ENCODE peak calls at places on chromosomes 7 and 10, in nine cellular contexts. A is body of pancreas, P is foreskin fibroblast, E is AG10803, Q is endodermal cell, Y is lower lobe of right lung, D is vagina, L is fibroblast of lung, G is fibroblast of pulmonary artery. F is an unnamed sample.

GRCh38 chr7:152872745-152873118 is 113.2 kb downstream of the ACTR3B start:
- DNase-seq in A (no peak), P (no peak), E (no peak), Q (peak; percentile 42), Y (no peak), D (no peak), L (no peak), G (no peak), F (no peak)

GRCh38 chr7:55567495-55568070 is 4.7 kb downstream of the VOPP1 start:
- DNase-seq in A (no peak), P (no peak), E (no peak), Q (no peak), Y (no peak), D (no peak), L (no peak), G (no peak), F (no peak)

GRCh38 chr7:43516581-43517342 is 66.1 kb upstream of the STK17A start:
- DNase-seq in A (no peak), P (no peak), E (no peak), Q (no peak), Y (no peak), D (no peak), L (peak; percentile 9), G (no peak), F (no peak)

GRCh38 chr7:151891182-151891581 is 14.3 kb upstream of the PRKAG2 start:
- DNase-seq in A (peak; percentile 42), P (no peak), E (no peak), Q (peak; percentile 52), Y (no peak), D (no peak), L (no peak), G (no peak), F (no peak)

GRCh38 chr10:76350583-76350982 is 919.2 kb downstream of the LRMDA start:
- DNase-seq in A (no peak), P (peak; percentile 61), E (peak; percentile 62), Q (no peak), Y (no peak), D (no peak), L (peak; percentile 46), G (no peak), F (no peak)

GRCh38 chr10:118300266-118300665 is 41.9 kb downstream of the FAM204A start:
- DNase-seq in A (no peak), P (no peak), E (no peak), Q (no peak), Y (no peak), D (no peak), L (no peak), G (no peak), F (no peak)

GRCh38 chr10:128000660-128001059 is 93.8 kb downstream of the PTPRE start:
- DNase-seq in A (no peak), P (no peak), E (peak; percentile 20), Q (no peak), Y (peak; percentile 70), D (no peak), L (no peak), G (no peak), F (no peak)

GRCh38 chr10:113045155-113046055 is 95.4 kb downstream of the TCF7L2 start:
- DNase-seq in A (no peak), P (peak; percentile 83), E (peak; percentile 88), Q (no peak), Y (peak; percentile 62), D (no peak), L (peak; percentile 83), G (peak; percentile 89), F (no peak)

GRCh38 chr7:132275384-132275783 is 300.9 kb downstream of the PLXNA4 start:
- DNase-seq in A (no peak), P (no peak), E (no peak), Q (no peak), Y (no peak), D (no peak), L (no peak), G (no peak), F (no peak)

GRCh38 chr10:67959839-67960476 is 75.5 kb downstream of the SIRT1 start:
- DNase-seq in A (no peak), P (no peak), E (no peak), Q (no peak), Y (no peak), D (no peak), L (no peak), G (no peak), F (no peak)

GRCh38 chr10:86233131-86233530 is 133.5 kb downstream of the GRID1 start:
- DNase-seq in A (no peak), P (no peak), E (no peak), Q (peak; percentile 63), Y (no peak), D (no peak), L (no peak), G (no peak), F (no peak)

GRCh38 chr7:4830176-4830575 is 31.7 kb downstream of the PAPOLB start:
- DNase-seq in A (peak; percentile 85), P (peak; percentile 39), E (peak; percentile 57), Q (peak; percentile 94), Y (peak; percentile 78), D (no peak), L (peak; percentile 65), G (peak; percentile 74), F (peak; percentile 89)

GRCh38 chr10:128254486-128254885 is 128.3 kb upstream of the MKI67 start:
- DNase-seq in A (no peak), P (no peak), E (no peak), Q (no peak), Y (no peak), D (no peak), L (no peak), G (peak; percentile 40), F (no peak)

GRCh38 chr10:113704637-113705343 is 25.1 kb downstream of the CASP7 start:
- DNase-seq in A (peak; percentile 47), P (peak; percentile 28), E (peak; percentile 46), Q (peak; percentile 69), Y (no peak), D (no peak), L (peak; percentile 68), G (peak; percentile 69), F (peak; percentile 56)

GRCh38 chr10:88038268-88038667 is 174.8 kb downstream of the PTEN start:
- DNase-seq in A (no peak), P (peak; percentile 61), E (peak; percentile 84), Q (no peak), Y (no peak), D (no peak), L (peak; percentile 94), G (peak; percentile 81), F (no peak)

GRCh38 chr10:48579251-48579960 is 25.5 kb downstream of the ARHGAP22 start:
- DNase-seq in A (no peak), P (no peak), E (peak; percentile 51), Q (peak; percentile 45), Y (no peak), D (peak; percentile 60), L (peak; percentile 24), G (peak; percentile 68), F (no peak)

GRCh38 chr10:32060372-32060771 is 4.1 kb upstream of the KIF5B start:
- DNase-seq in A (no peak), P (no peak), E (no peak), Q (no peak), Y (no peak), D (no peak), L (no peak), G (no peak), F (no peak)

GRCh38 chr7:115734643-115735042 is 295.9 kb downstream of the TFEC start:
- DNase-seq in A (no peak), P (no peak), E (no peak), Q (no peak), Y (no peak), D (no peak), L (no peak), G (no peak), F (no peak)

GRCh38 chr7:89021741-89022140 is 226.2 kb upstream of the TEX47 start:
- DNase-seq in A (no peak), P (no peak), E (no peak), Q (peak; percentile 76), Y (no peak), D (no peak), L (no peak), G (no peak), F (no peak)

GRCh38 chr10:93995598-93996271 is 2.0 kb downstream of the PLCE1 start:
- DNase-seq in A (no peak), P (no peak), E (peak; percentile 62), Q (no peak), Y (no peak), D (no peak), L (no peak), G (peak; percentile 53), F (no peak)

DNA sequence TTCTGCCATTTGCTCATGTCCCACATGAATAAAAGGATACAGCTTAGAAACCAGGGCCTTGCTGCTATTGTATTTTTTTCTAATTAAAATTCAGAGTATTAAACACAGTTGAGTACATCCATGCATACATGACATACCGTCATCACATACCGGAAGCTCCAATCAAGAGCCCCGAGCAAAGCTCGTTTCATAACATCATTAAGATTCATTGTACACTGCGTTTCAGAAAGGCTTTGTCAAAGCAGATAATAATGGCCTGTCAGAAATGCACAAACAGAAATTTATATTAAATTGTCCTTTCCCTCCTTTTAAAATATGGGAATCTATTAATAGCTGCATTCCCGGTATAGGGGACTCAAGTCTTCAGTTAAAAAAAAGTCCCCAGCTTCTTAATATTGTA is 103.4 kb downstream of the PRTFDC1 start:
- DNase-seq in A (no peak), P (no peak), E (no peak), Q (no peak), Y (no peak), D (no peak), L (no peak), G (no peak), F (no peak)
- TF ChIP-seq CTCF in A (no peak), P (no peak), E (no peak), Q (no peak), Y (no peak), D (no peak), L (no peak), G (no peak), F (no peak)

GRCh38 chr7:134495546-134495945 is 31.8 kb upstream of the AKR1B10 start:
- DNase-seq in A (no peak), P (no peak), E (no peak), Q (no peak), Y (no peak), D (no peak), L (no peak), G (no peak), F (no peak)
- TF ChIP-seq CTCF in A (no peak), P (no peak), E (no peak), Q (no peak), Y (no peak), D (no peak), L (no peak), G (no peak), F (no peak)

DNA sequence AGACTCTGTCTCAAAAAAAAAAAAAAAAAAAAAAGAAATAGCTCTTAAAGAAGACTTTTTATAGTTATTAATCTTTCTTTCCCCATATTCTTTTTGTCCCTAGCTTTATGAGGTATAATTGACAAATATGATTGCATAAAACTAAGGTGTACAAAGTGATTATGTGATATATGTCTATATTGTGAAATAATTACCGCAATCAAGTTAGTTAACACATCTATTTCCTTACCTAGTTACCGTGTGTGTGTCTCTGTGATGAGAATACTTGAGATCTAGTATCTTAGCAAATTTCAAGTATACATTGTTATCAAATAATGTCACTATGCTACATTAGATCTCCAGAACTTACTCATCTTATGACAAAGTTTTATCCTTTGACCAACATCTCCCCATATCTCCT is 30.7 kb upstream of the UBN2 start:
- DNase-seq in A (no peak), P (no peak), E (no peak), Q (no peak), Y (no peak), D (no peak), L (no peak), G (no peak), F (no peak)
- TF ChIP-seq CTCF in A (no peak), P (no peak), E (no peak), Q (no peak), Y (no peak), D (no peak), L (no peak), G (no peak), F (no peak)

GRCh38 chr10:116691079-116691398 is 51.3 kb downstream of the HSPA12A start:
- DNase-seq in A (no peak), P (no peak), E (no peak), Q (no peak), Y (no peak), D (no peak), L (no peak), G (no peak), F (no peak)
- TF ChIP-seq CTCF in A (no peak), P (no peak), E (no peak), Q (no peak), Y (no peak), D (no peak), L (no peak), G (no peak), F (no peak)